ENCODE peak calls at places on chromosomes 6 and 20, in four cellular contexts. One of them, this sample, is unnamed.

GRCh38 chr6:68054776-68055175 is 580.3 kb upstream of the ADGRB3 start:
- DNase-seq in GM12865: no peak
- DNase-seq in ovary: no peak
- DNase-seq in right atrium auricular region: no peak
- DNase-seq in this sample: no peak

GRCh38 chr6:152206072-152206818 is 398.8 kb downstream of the ESR1 start:
- DNase-seq in right atrium auricular region: no peak
- DNase-seq in ovary: no peak
- DNase-seq in GM12865: peak; percentile 42
- DNase-seq in this sample: peak; percentile 12

GRCh38 chr6:33279971-33280511 is 3.1 kb downstream of the B3GALT4 start:
- DNase-seq in right atrium auricular region: no peak
- DNase-seq in GM12865: peak; percentile 45
- DNase-seq in ovary: no peak
- DNase-seq in this sample: peak; percentile 71

GRCh38 chr6:134352786-134353480 is 35.0 kb upstream of the SGK1 start:
- DNase-seq in ovary: no peak
- DNase-seq in GM12865: no peak
- DNase-seq in right atrium auricular region: no peak
- DNase-seq in this sample: no peak

GRCh38 chr6:148972481-148972880 is 225.7 kb downstream of the UST start:
- DNase-seq in GM12865: peak; percentile 8
- DNase-seq in right atrium auricular region: no peak
- DNase-seq in ovary: peak; percentile 42
- DNase-seq in this sample: peak; percentile 51

GRCh38 chr6:57254055-57254717 is 32.1 kb upstream of the RAB23 start:
- DNase-seq in right atrium auricular region: no peak
- DNase-seq in ovary: no peak
- DNase-seq in GM12865: no peak
- DNase-seq in this sample: no peak

GRCh38 chr6:26493258-26493657 is 6.8 kb upstream of the BTN1A1 start:
- DNase-seq in right atrium auricular region: no peak
- DNase-seq in GM12865: peak; percentile 62
- DNase-seq in ovary: no peak
- DNase-seq in this sample: no peak

GRCh38 chr6:144423167-144423566 is 138.0 kb downstream of the UTRN start:
- DNase-seq in ovary: no peak
- DNase-seq in GM12865: no peak
- DNase-seq in right atrium auricular region: no peak
- DNase-seq in this sample: no peak

GRCh38 chr6:73528897-73529296 is 8.1 kb upstream of the EEF1A1 start:
- DNase-seq in right atrium auricular region: peak; percentile 42
- DNase-seq in GM12865: no peak
- DNase-seq in ovary: no peak
- DNase-seq in this sample: no peak

GRCh38 chr6:33869826-33870423 is 66.1 kb upstream of the MLN start:
- DNase-seq in GM12865: no peak
- DNase-seq in ovary: no peak
- DNase-seq in right atrium auricular region: no peak
- DNase-seq in this sample: no peak

GRCh38 chr6:3911614-3912336 is 62.6 kb downstream of the FAM50B start:
- DNase-seq in GM12865: no peak
- DNase-seq in right atrium auricular region: peak; percentile 85
- DNase-seq in ovary: peak; percentile 56
- DNase-seq in this sample: no peak

GRCh38 chr6:132569170-132569569 is 952 bp upstream of the TAAR6 start:
- DNase-seq in right atrium auricular region: no peak
- DNase-seq in ovary: no peak
- DNase-seq in GM12865: no peak
- DNase-seq in this sample: no peak

GRCh38 chr6:30167101-30167500 is 3.8 kb downstream of the TRIM15 start:
- DNase-seq in ovary: no peak
- DNase-seq in right atrium auricular region: no peak
- DNase-seq in GM12865: peak; percentile 50
- DNase-seq in this sample: no peak

GRCh38 chr20:44734938-44735337 is 10.7 kb upstream of the KCNK15 start:
- DNase-seq in ovary: no peak
- DNase-seq in GM12865: no peak
- DNase-seq in right atrium auricular region: no peak
- DNase-seq in this sample: peak; percentile 32

GRCh38 chr20:61424628-61425420 is 172.8 kb downstream of the CDH4 start:
- DNase-seq in ovary: no peak
- DNase-seq in right atrium auricular region: no peak
- DNase-seq in GM12865: no peak
- DNase-seq in this sample: no peak
- TF ChIP-seq CTCF in ovary: no peak
- TF ChIP-seq CTCF in right atrium auricular region: no peak
- TF ChIP-seq CTCF in GM12865: no peak
- TF ChIP-seq CTCF in this sample: no peak

GRCh38 chr6:98980814-98981213 is 33.1 kb upstream of the FBXL4 start:
- DNase-seq in right atrium auricular region: no peak
- DNase-seq in GM12865: peak; percentile 5
- DNase-seq in ovary: no peak
- DNase-seq in this sample: no peak
- TF ChIP-seq CTCF in right atrium auricular region: no peak
- TF ChIP-seq CTCF in GM12865: no peak
- TF ChIP-seq CTCF in ovary: no peak
- TF ChIP-seq CTCF in this sample: no peak

GRCh38 chr20:35619196-35620095 is 3.8 kb downstream of the SPAG4 start:
- DNase-seq in GM12865: peak; percentile 88
- DNase-seq in right atrium auricular region: peak; percentile 79
- DNase-seq in ovary: peak; percentile 82
- DNase-seq in this sample: peak; percentile 83
- TF ChIP-seq CTCF in GM12865: peak; percentile 71
- TF ChIP-seq CTCF in right atrium auricular region: no peak
- TF ChIP-seq CTCF in ovary: no peak
- TF ChIP-seq CTCF in this sample: peak; percentile 54

DNA sequence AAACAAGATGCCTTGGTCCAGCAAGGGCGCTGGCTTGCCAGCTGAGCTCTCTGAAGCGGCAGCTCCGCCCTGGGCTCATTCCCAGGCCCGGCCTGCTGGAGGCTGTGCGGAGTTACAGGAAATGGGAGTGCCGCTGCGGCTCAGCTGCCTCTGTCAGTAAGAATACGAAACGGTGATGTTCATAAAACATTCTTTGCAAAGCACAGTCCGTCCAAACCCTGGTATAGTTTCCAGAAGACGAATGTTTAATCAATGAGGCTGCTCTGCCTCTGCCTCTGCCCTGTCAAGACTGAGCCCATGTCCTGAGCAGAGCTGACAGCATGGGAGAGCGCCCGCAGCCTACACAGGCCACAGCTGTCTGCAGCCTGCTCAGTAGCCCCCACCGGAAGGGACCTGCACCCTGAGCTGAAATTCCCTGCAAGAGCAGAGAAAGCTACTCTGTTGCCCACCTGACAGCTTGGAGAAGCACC is 153.3 kb upstream of the SNX9 start:
- DNase-seq in GM12865: no peak
- DNase-seq in ovary: peak; percentile 80
- DNase-seq in right atrium auricular region: peak; percentile 93
- DNase-seq in this sample: no peak
- TF ChIP-seq CTCF in GM12865: no peak
- TF ChIP-seq CTCF in ovary: peak; percentile 35
- TF ChIP-seq CTCF in right atrium auricular region: no peak
- TF ChIP-seq CTCF in this sample: no peak

DNA sequence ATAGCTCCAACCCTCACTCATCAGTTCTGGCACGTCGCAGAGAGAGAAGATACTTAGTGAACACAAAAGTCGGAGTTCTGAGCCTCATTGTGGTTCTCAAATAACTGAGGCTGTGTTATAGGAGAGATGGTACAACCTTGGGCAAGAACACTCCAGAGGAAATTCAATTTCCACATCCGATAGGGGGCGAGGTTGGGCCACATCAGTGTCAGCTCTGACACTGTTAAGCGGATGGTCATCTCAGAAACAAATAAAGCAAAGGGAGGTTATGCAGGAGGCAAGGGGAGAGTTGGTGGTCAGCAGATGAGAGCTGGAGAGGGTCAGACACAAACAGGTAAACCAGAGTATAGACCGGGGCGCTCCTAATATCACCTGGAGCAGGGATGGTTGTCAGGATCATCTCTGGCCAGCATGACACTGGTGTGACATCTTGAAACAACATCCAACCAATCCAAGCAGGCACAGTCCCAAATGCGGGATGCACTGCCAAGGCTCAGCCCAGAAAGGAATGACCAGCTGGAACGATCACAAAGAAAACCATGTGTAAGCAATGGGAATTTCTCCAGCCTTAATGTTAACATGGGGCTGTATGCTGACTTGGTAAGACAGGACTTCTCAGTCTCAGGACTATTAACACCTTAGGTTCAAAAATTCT is 331.8 kb downstream of the HACE1 start:
- DNase-seq in right atrium auricular region: no peak
- DNase-seq in GM12865: peak; percentile 11
- DNase-seq in ovary: no peak
- DNase-seq in this sample: peak; percentile 44
- TF ChIP-seq CTCF in right atrium auricular region: no peak
- TF ChIP-seq CTCF in GM12865: peak; percentile 18
- TF ChIP-seq CTCF in ovary: no peak
- TF ChIP-seq CTCF in this sample: no peak

GRCh38 chr20:19210426-19211155 is 1.9 kb upstream of the SLC24A3 start:
- DNase-seq in ovary: peak; percentile 44
- DNase-seq in right atrium auricular region: no peak
- DNase-seq in GM12865: no peak
- DNase-seq in this sample: no peak

GRCh38 chr20:19211252-19211651 is 1.2 kb upstream of the SLC24A3 start:
- DNase-seq in right atrium auricular region: no peak
- DNase-seq in ovary: peak; percentile 38
- DNase-seq in GM12865: no peak
- DNase-seq in this sample: no peak

GRCh38 chr20:19212524-19213502 is at the start of gene SLC24A3:
- DNase-seq in ovary: peak; percentile 86
- DNase-seq in GM12865: peak; percentile 52
- DNase-seq in right atrium auricular region: no peak
- DNase-seq in this sample: peak; percentile 74

GRCh38 chr20:19213946-19214490 is 1.6 kb downstream of the SLC24A3 start:
- DNase-seq in ovary: no peak
- DNase-seq in GM12865: no peak
- DNase-seq in right atrium auricular region: no peak
- DNase-seq in this sample: no peak

GRCh38 chr20:19211661-19212523 is 550 bp upstream of the SLC24A3 start:
- DNase-seq in ovary: peak; percentile 75
- DNase-seq in GM12865: no peak
- DNase-seq in right atrium auricular region: no peak
- DNase-seq in this sample: peak; percentile 52
- TF ChIP-seq CTCF in ovary: peak; percentile 21
- TF ChIP-seq CTCF in GM12865: no peak
- TF ChIP-seq CTCF in right atrium auricular region: no peak
- TF ChIP-seq CTCF in this sample: no peak

GRCh38 chr20:8018928-8019177 is 708 bp downstream of the TMX4 start:
- DNase-seq in right atrium auricular region: no peak
- DNase-seq in ovary: no peak
- DNase-seq in GM12865: no peak
- DNase-seq in this sample: no peak
- TF ChIP-seq CTCF in right atrium auricular region: no peak
- TF ChIP-seq CTCF in ovary: no peak
- TF ChIP-seq CTCF in GM12865: peak; percentile 13
- TF ChIP-seq CTCF in this sample: no peak

DNA sequence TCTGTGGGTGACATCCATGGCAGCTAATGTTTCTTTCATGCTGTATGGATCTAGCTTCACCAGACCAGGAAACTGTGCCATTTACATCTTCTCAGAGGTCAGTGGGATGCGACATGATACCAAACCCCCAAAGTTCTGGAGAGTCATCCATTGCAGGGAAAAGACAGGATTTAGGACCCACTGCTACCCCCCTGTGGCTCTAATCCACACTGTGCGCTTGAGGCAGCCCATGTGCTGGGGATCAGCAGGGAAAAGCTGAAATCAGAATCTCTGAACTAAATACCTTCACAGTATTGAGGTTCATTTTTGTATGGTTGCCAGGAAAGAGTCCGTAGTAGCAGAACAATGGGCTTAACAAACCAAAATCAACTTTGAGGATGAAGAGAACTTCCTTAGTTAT is 164.4 kb downstream of the TMEM242 start:
- DNase-seq in right atrium auricular region: no peak
- DNase-seq in GM12865: no peak
- DNase-seq in ovary: no peak
- DNase-seq in this sample: peak; percentile 40
- TF ChIP-seq CTCF in right atrium auricular region: no peak
- TF ChIP-seq CTCF in GM12865: no peak
- TF ChIP-seq CTCF in ovary: no peak
- TF ChIP-seq CTCF in this sample: no peak

This sample was measured in endothelial cell.